ENCODE peak calls at places on chromosomes 4 and X, in four cellular contexts. V is HL-60, O is GM12891, Z is GM12878. X is an unnamed sample.

GRCh38 chrX:2423293-2423692 is 77.5 kb downstream of the DHRSX start:
- DNase-seq in Z (no peak), V (no peak), O (no peak), X (no peak)

GRCh38 chr4:3780347-3781171 is 14.4 kb downstream of the ADRA2C start:
- DNase-seq in Z (no peak), O (no peak), V (no peak), X (peak)

GRCh38 chrX:8504451-8504850 is 39.8 kb downstream of the VCX3B start:
- DNase-seq in Z (no peak), V (no peak), O (no peak), X (no peak)

GRCh38 chr4:47933798-47934197 is 19.4 kb upstream of the NFXL1 start:
- DNase-seq in Z (no peak), O (no peak), V (no peak), X (peak)

GRCh38 chrX:100643943-100644587 is at the start of gene SRPX2:
- DNase-seq in O (no peak), V (no peak), Z (no peak), X (peak)

GRCh38 chr4:25350561-25350960 is 26.5 kb upstream of the ANAPC4 start:
- DNase-seq in O (no peak), V (no peak), Z (no peak), X (no peak)

GRCh38 chr4:577499-578450 is 1.7 kb upstream of the TMEM271 start:
- DNase-seq in O (no peak), V (peak), Z (no peak), X (no peak)

GRCh38 chrX:41705042-41705441 is 16.3 kb downstream of the GPR34 start:
- DNase-seq in O (no peak), Z (no peak), V (no peak), X (no peak)

GRCh38 chr4:42715807-42716482 is 59.0 kb upstream of the ATP8A1 start:
- DNase-seq in O (no peak), Z (no peak), V (no peak), X (no peak)

GRCh38 chr4:114287079-114287696 is 307.7 kb upstream of the ARSJ start:
- DNase-seq in O (no peak), Z (no peak), V (no peak), X (no peak)

GRCh38 chr4:55756208-55756607 is 63.4 kb upstream of the EXOC1L start:
- DNase-seq in O (no peak), Z (no peak), V (no peak), X (no peak)

GRCh38 chr4:55754754-55755350 is 64.7 kb upstream of the EXOC1L start:
- DNase-seq in V (no peak), O (no peak), Z (no peak), X (no peak)

GRCh38 chr4:55757356-55758024 is 62.1 kb upstream of the EXOC1L start:
- DNase-seq in V (no peak), O (no peak), Z (no peak), X (no peak)

GRCh38 chr4:55753856-55754255 is 65.7 kb upstream of the EXOC1L start:
- DNase-seq in V (no peak), Z (no peak), O (no peak), X (no peak)

GRCh38 chr4:55752810-55753209 is 66.8 kb upstream of the EXOC1L start:
- DNase-seq in O (no peak), V (no peak), Z (no peak), X (no peak)
- TF ChIP-seq SPI1 in O (peak), V (no peak), Z (peak), X (no peak)

DNA sequence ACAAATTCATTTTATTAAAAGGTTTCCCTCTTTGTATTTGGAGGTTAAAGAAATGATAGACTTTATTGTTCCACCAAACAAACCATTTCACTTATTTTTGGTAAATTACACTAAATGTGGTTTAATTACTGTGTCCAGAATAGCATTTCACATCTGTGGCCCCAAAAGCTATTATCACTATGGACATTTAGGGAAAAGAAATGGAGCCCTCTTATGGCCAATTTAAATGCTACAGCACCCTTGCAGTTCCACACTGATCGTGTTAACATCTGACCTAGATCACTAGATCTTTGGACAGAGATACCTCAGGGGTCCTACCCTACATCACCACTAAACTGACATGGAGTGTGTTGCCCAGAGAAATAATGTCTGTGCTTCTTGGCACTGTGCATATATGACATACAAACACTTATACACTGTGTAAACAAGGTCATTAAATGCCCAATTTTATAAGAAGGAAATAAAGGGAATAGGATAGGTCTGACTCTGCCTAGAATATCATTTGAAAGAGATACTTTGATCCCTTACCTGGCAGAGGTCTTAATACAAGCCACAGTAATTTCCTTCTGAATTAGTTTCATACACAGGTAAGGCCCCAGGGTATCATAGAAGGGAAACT is 163.9 kb downstream of the KDR start:
- DNase-seq in O (no peak), V (peak), Z (no peak), X (peak)
- TF ChIP-seq SPI1 in O (no peak), V (no peak), Z (no peak), X (no peak)

GRCh38 chr4:128974203-128974602 is 119.1 kb downstream of the SCLT1 start:
- DNase-seq in O (no peak), V (no peak), Z (no peak), X (no peak)
- TF ChIP-seq SPI1 in O (no peak), V (no peak), Z (no peak), X (no peak)

DNA sequence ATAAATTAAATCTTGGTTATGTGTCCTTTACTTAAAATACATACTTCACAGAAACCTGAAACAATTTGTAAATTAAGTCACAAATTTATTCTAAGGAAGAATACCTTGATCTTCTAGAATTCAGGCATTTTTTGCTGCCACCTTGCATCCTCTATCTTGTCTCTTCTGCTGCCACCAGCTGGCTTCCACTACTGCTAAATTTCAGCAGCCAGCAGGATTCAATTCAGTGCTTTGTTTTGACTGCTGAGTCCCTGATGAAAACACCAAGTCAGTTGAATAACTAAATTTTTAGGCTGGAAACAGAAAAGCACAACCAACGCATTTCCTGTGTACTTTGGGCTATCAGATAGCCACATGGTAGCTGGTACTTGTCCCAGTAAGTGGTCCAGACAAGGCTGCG is 2.4 kb upstream of the MBTPS2 start:
- DNase-seq in Z (no peak), O (no peak), V (no peak), X (no peak)
- TF ChIP-seq SPI1 in Z (no peak), O (no peak), V (no peak), X (no peak)

DNA sequence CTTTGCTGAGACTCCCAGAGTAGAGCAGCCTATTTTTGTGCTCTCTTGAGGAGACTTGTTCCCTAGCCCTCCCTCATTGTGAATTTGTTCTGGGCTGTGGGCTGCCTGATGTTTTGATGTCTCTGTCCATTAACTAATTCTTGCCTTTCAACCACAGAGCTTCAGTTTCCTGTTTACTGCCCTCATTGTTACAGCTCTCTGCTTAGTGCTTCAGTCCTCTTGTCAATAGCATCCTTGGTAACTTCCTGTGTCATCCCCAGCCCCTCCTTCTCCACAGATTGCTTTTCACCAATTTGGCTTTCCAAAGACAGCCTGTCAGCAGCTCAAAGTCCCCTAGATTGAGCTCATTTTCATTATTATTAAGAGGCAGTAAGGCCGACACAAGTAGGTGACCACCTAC is 69.9 kb downstream of the COX7B2 start:
- DNase-seq in O (no peak), Z (no peak), V (no peak), X (no peak)
- TF ChIP-seq SPI1 in O (no peak), Z (no peak), V (no peak), X (no peak)

GRCh38 chr4:82798168-82799005 is at the start of gene SCD5:
- DNase-seq in Z (no peak), O (peak), V (peak), X (peak)

GRCh38 chr4:82801910-82802521 is 3.4 kb upstream of the SCD5 start:
- DNase-seq in Z (no peak), O (no peak), V (no peak), X (no peak)

GRCh38 chr4:82797591-82798081 is 960 bp downstream of the SCD5 start:
- DNase-seq in V (no peak), Z (no peak), O (no peak), X (no peak)

GRCh38 chr4:82797048-82797590 is 1.5 kb downstream of the SCD5 start:
- DNase-seq in V (no peak), Z (no peak), O (no peak), X (no peak)

DNA sequence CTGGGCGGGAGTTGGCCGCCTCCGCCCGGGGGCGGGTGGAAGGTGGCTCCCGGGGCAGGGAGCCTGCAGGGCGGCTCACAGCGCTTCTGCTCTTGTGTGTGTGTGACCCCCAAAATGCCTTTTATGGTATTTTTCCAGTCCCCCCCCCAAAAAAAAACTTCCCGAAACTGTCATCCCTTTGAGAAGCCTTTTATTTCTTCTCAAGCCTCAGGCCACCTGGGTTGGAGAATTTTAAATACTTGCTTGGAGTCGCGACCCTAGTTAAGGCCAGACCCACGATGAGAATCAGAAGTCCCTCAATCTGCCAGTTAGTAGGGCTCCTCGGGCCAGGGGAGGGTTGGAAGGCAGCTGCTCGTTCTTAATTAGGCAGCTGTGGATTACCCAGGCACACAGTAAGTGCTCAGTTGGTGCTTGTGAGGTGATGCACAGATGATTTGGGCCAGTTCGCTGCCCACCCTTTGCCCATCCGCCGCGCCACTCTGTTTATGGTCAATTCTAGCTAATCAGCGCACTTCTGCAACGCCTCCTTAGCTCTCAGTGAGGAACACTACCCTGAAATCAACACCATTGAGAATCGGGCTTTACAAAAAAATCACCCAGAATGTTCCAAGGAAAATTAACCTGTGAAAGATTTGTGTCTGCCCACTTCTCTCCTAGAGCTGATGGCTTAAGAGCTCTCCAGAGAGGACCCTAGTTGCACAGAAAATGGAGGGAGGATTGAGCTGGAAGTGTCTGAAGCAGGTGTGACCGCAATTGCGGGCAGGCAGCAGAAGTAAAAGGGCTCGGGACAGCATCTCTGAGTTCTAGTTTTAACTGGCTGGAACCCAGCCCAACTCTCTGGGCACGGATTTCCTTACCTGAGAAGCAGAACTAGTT is 648 bp upstream of the SCD5 start:
- DNase-seq in Z (no peak), V (peak), O (no peak), X (no peak)
- TF ChIP-seq SPI1 in Z (no peak), V (no peak), O (no peak), X (no peak)

X was measured in K562.